ENCODE peak calls at places on chromosomes 7 and 10, in seven cellular contexts. T is HEK293T, A is H1, N is HCT116, Y is GM12878, W is HepG2, G is K562. B is an unnamed sample.

GRCh38 chr7:111198255-111198654 is 107.3 kb downstream of the LRRN3 start:
- DNase-seq in T (peak; percentile 8), A (no peak), N (peak; percentile 97), Y (no peak), W (peak; percentile 16), G (no peak), B (no peak)

GRCh38 chr7:105621617-105622016 is 40.3 kb upstream of the EFCAB10 start:
- DNase-seq in T (no peak), A (no peak), N (no peak), Y (no peak), W (no peak), G (no peak), B (no peak)

GRCh38 chr7:130303551-130303950 is 10.6 kb downstream of the CPA4 start:
- DNase-seq in T (no peak), A (no peak), N (no peak), Y (no peak), W (no peak), G (no peak), B (no peak)

GRCh38 chr7:12436896-12437535 is 33.4 kb upstream of the VWDE start:
- DNase-seq in T (no peak), A (no peak), N (no peak), Y (no peak), W (no peak), G (no peak), B (peak; percentile 51)

GRCh38 chr10:92799591-92799990 is 48.7 kb upstream of the EXOC6 start:
- DNase-seq in T (no peak), A (no peak), N (no peak), Y (no peak), W (no peak), G (no peak), B (no peak)

GRCh38 chr10:7185367-7185690 is 225.5 kb downstream of the SFMBT2 start:
- DNase-seq in T (no peak), A (no peak), N (no peak), Y (no peak), W (no peak), G (no peak), B (no peak)

GRCh38 chr7:16847381-16847860 is 34.4 kb downstream of the AGR3 start:
- DNase-seq in T (peak; percentile 22), A (no peak), N (no peak), Y (no peak), W (peak; percentile 50), G (no peak), B (no peak)

GRCh38 chr7:139682136-139683013 is 95.4 kb downstream of the HIPK2 start:
- DNase-seq in T (no peak), A (no peak), N (peak; percentile 61), Y (no peak), W (peak; percentile 61), G (peak; percentile 13), B (no peak)

GRCh38 chr7:41637051-41637450 is 65.8 kb downstream of the INHBA start:
- DNase-seq in T (no peak), A (no peak), N (no peak), Y (no peak), W (no peak), G (no peak), B (no peak)

GRCh38 chr7:130891254-130892094 is 157.5 kb upstream of the KLF14 start:
- DNase-seq in T (no peak), A (no peak), N (peak; percentile 88), Y (no peak), W (no peak), G (no peak), B (no peak)

GRCh38 chr7:150307904-150308303 is 15.3 kb upstream of the LRRC61 start:
- DNase-seq in T (no peak), A (no peak), N (no peak), Y (no peak), W (no peak), G (no peak), B (no peak)

GRCh38 chr7:134589491-134589941 is 40.6 kb downstream of the AKR1B15 start:
- DNase-seq in T (no peak), A (no peak), N (no peak), Y (no peak), W (no peak), G (no peak), B (no peak)
- TF ChIP-seq SP1 in T (no peak), A (no peak), N (no peak), Y (no peak), W (no peak), G (no peak), B (no peak)

GRCh38 chr10:100183482-100183881 is 2.3 kb downstream of the ERLIN1 start:
- DNase-seq in T (no peak), A (no peak), N (no peak), Y (no peak), W (peak; percentile 76), G (no peak), B (no peak)

GRCh38 chr10:100186813-100187212 is 984 bp upstream of the ERLIN1 start:
- DNase-seq in T (peak; percentile 19), A (no peak), N (peak; percentile 16), Y (no peak), W (no peak), G (peak; percentile 14), B (peak; percentile 13)

GRCh38 chr10:100184426-100185219 is 1.2 kb downstream of the ERLIN1 start:
- DNase-seq in T (peak; percentile 50), A (no peak), N (peak; percentile 12), Y (no peak), W (peak; percentile 35), G (peak; percentile 11), B (no peak)

GRCh38 chr10:100185364-100186252 is at the start of gene ERLIN1:
- DNase-seq in T (peak; percentile 98), A (peak; percentile 96), N (peak; percentile 80), Y (peak; percentile 61), W (peak; percentile 81), G (peak; percentile 88), B (peak; percentile 93)

GRCh38 chr10:100186253-100186780 is 488 bp upstream of the ERLIN1 start:
- DNase-seq in T (peak; percentile 54), A (no peak), N (no peak), Y (peak; percentile 44), W (no peak), G (peak; percentile 11), B (peak; percentile 16)
- TF ChIP-seq SP1 in T (no peak), A (no peak), N (no peak), Y (no peak), W (no peak), G (no peak), B (no peak)

GRCh38 chr10:30751678-30752331 is 122.3 kb upstream of the LYZL2 start:
- DNase-seq in T (no peak), A (peak; percentile 82), N (peak; percentile 10), Y (peak; percentile 32), W (no peak), G (peak; percentile 24), B (peak; percentile 80)
- TF ChIP-seq SP1 in T (no peak), A (no peak), N (no peak), Y (peak; percentile 32), W (no peak), G (no peak), B (no peak)

GRCh38 chr10:17256026-17256425 is 28.0 kb downstream of the VIM start:
- DNase-seq in T (no peak), A (no peak), N (no peak), Y (no peak), W (no peak), G (no peak), B (no peak)

GRCh38 chr10:17255512-17255911 is 27.5 kb downstream of the VIM start:
- DNase-seq in T (no peak), A (no peak), N (no peak), Y (no peak), W (no peak), G (no peak), B (no peak)

GRCh38 chr10:17262502-17262901 is 34.5 kb downstream of the VIM start:
- DNase-seq in T (no peak), A (no peak), N (no peak), Y (no peak), W (no peak), G (no peak), B (no peak)

GRCh38 chr10:17256627-17257026 is 28.6 kb downstream of the VIM start:
- DNase-seq in T (no peak), A (no peak), N (no peak), Y (no peak), W (no peak), G (no peak), B (no peak)

GRCh38 chr10:17257466-17258321 is 29.7 kb downstream of the VIM start:
- DNase-seq in T (peak; percentile 69), A (peak; percentile 66), N (peak; percentile 60), Y (peak; percentile 16), W (peak; percentile 44), G (peak; percentile 63), B (peak; percentile 39)
- TF ChIP-seq SP1 in T (no peak), A (no peak), N (no peak), Y (no peak), W (no peak), G (no peak), B (no peak)

DNA sequence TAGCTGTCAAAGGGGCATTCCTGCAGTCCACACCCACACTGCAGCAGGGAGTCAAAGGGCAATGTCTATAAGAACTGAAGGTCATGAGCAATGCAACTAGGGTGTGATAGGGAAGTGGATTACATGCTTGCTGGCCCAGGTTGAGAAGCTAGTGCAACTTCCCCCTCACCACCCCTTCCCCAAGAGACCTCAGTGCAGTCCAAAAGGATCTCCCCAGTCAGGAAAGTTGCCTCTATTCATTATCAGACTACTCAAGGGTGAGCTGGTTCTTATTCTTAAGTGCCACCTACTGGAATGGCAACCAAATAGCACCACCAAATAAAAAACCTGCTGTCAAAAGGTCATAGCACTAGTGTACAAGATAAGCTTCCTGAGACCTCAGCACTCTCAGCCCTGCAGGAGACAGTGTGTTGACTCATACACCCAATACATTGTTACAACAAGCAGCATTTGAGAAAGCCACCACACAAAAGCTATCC is 28.2 kb downstream of the MTERF1 start:
- DNase-seq in T (peak; percentile 16), A (no peak), N (no peak), Y (no peak), W (peak; percentile 41), G (no peak), B (no peak)
- TF ChIP-seq SP1 in T (no peak), A (no peak), N (no peak), Y (no peak), W (no peak), G (no peak), B (no peak)

GRCh38 chr7:73308665-73309214 is at the start of gene NSUN5:
- DNase-seq in T (peak; percentile 81), A (peak; percentile 86), N (peak; percentile 68), Y (peak; percentile 56), W (peak; percentile 74), G (peak; percentile 95), B (peak; percentile 89)
- TF ChIP-seq SP1 in T (no peak), A (no peak), N (no peak), Y (peak; percentile 6), W (no peak), G (no peak), B (peak; percentile 72)

GRCh38 chr10:58397830-58398229 is 12.6 kb downstream of the TFAM start:
- DNase-seq in T (no peak), A (no peak), N (no peak), Y (no peak), W (no peak), G (no peak), B (no peak)

GRCh38 chr10:58399410-58399809 is 14.2 kb downstream of the TFAM start:
- DNase-seq in T (no peak), A (no peak), N (no peak), Y (no peak), W (no peak), G (no peak), B (no peak)

GRCh38 chr10:58396057-58396456 is 10.8 kb downstream of the TFAM start:
- DNase-seq in T (no peak), A (no peak), N (no peak), Y (no peak), W (no peak), G (no peak), B (no peak)

GRCh38 chr10:58404001-58404400 is 18.8 kb downstream of the TFAM start:
- DNase-seq in T (no peak), A (no peak), N (no peak), Y (no peak), W (no peak), G (no peak), B (no peak)

GRCh38 chr10:58400609-58401008 is 15.4 kb downstream of the TFAM start:
- DNase-seq in T (no peak), A (no peak), N (no peak), Y (no peak), W (no peak), G (no peak), B (no peak)
- TF ChIP-seq SP1 in T (no peak), A (no peak), N (no peak), Y (no peak), W (no peak), G (no peak), B (no peak)

B was measured in WTC11.